ENCODE peak calls at places on chromosomes 12 and 14, in ten cellular contexts. U is A549; P is GM23248; R is activated gamma-delta T cell treated with anti-CD3 and anti-CD28 coated beads, Interleukin-2, amount 50 U/mL, for 16 hours; M is activated CD4-positive, alpha-beta T cell treated with anti-CD3 and anti-CD28 coated beads, Interleukin-2, amount 50 U/mL, for 24 hours; J is COR-L47; I is pancreas; T is GM23338; C is HTR-8/SVneo; H is RWPE1. B is an unnamed sample.

GRCh38 chr12:123140675-123141614 is 9.9 kb downstream of the PITPNM2 start:
- DNase-seq in U (no peak), I (no peak), T (no peak), J (no peak), P (no peak), R (no peak), C (no peak), H (no peak), M (no peak), B (no peak)

GRCh38 chr14:33280646-33281045 is 342.0 kb downstream of the NPAS3 start:
- DNase-seq in H (peak), P (peak), J (no peak), R (no peak), I (no peak), T (no peak), M (no peak), C (peak), U (no peak), B (no peak)

GRCh38 chr12:66062280-66062605 is 68.3 kb downstream of the LLPH start:
- DNase-seq in J (no peak), U (no peak), C (no peak), H (no peak), M (no peak), I (no peak), R (no peak), P (peak), T (no peak), B (peak)

GRCh38 chr12:51132693-51133092 is 40.2 kb downstream of the TFCP2 start:
- DNase-seq in J (no peak), P (no peak), C (no peak), I (no peak), R (no peak), M (no peak), H (no peak), T (no peak), U (no peak), B (no peak)

GRCh38 chr12:56221233-56221756 is 427 bp downstream of the RNF41 start:
- DNase-seq in P (peak), T (peak), C (peak), U (peak), M (no peak), I (no peak), H (peak), R (no peak), J (no peak), B (peak)

GRCh38 chr12:15751741-15752140 is 37.4 kb downstream of the EPS8 start:
- DNase-seq in U (no peak), M (no peak), T (no peak), H (no peak), I (no peak), C (no peak), R (no peak), J (no peak), P (no peak), B (no peak)

GRCh38 chr14:71733210-71733883 is 198.9 kb upstream of the RGS6 start:
- DNase-seq in U (no peak), I (no peak), M (no peak), T (no peak), C (no peak), R (no peak), J (no peak), P (peak), H (no peak), B (no peak)

GRCh38 chr12:26113853-26114719 is 10.8 kb downstream of the BHLHE41 start:
- DNase-seq in C (peak), P (peak), I (peak), U (peak), H (peak), M (peak), J (peak), T (peak), R (peak), B (peak)

GRCh38 chr12:31031951-31032335 is 41.7 kb upstream of the DDX11 start:
- DNase-seq in M (no peak), I (no peak), U (no peak), R (no peak), H (no peak), T (no peak), C (no peak), J (no peak), P (no peak), B (no peak)

GRCh38 chr14:75277796-75278421 is 719 bp upstream of the FOS start:
- DNase-seq in R (no peak), U (no peak), T (no peak), J (no peak), M (no peak), P (no peak), C (no peak), H (peak), I (no peak), B (no peak)

GRCh38 chr14:24612186-24612585 is 2.7 kb upstream of the GZMH start:
- DNase-seq in C (no peak), H (no peak), R (no peak), T (no peak), J (peak), I (no peak), M (no peak), P (no peak), U (no peak), B (no peak)

GRCh38 chr12:123034865-123035264 is 54.4 kb downstream of the ARL6IP4 start:
- DNase-seq in J (no peak), P (peak), R (no peak), T (no peak), H (peak), I (no peak), U (peak), C (peak), M (peak), B (no peak)

GRCh38 chr14:74630881-74631690 is 19.0 kb upstream of the LTBP2 start:
- DNase-seq in I (no peak), J (no peak), T (no peak), M (no peak), H (no peak), U (no peak), P (no peak), R (no peak), C (no peak), B (no peak)

GRCh38 chr14:96797943-96798349 is 764 bp downstream of the VRK1 start:
- DNase-seq in U (peak), T (no peak), M (peak), R (peak), P (peak), H (peak), I (no peak), J (no peak), C (peak), B (no peak)

GRCh38 chr12:76277480-76277879 is 70.7 kb downstream of the BBS10 start:
- DNase-seq in T (no peak), R (no peak), H (peak), J (no peak), P (peak), U (no peak), M (no peak), C (no peak), I (no peak), B (no peak)

GRCh38 chr12:115993715-115994114 is 283.8 kb downstream of the MED13L start:
- DNase-seq in U (no peak), P (no peak), J (no peak), I (no peak), R (no peak), H (no peak), T (no peak), C (no peak), M (no peak), B (no peak)

GRCh38 chr14:81062816-81063215 is 107.4 kb downstream of the TSHR start:
- DNase-seq in U (no peak), M (no peak), H (no peak), J (peak), T (peak), C (no peak), I (no peak), R (no peak), P (peak), B (no peak)